ENCODE peak calls at places on chromosomes 5 and 9, in eight cellular contexts. H is bronchial epithelial cell; I is NAMALWA; Q is stimulated activated CD4-positive, alpha-beta T cell treated with anti-CD3 and anti-CD28 coated beads, TNF-alpha, amount 100 ng/mL, for 24 hours; T is posterior vena cava; V is amygdala; E is activated gamma-delta T cell; M is Right ventricle myocardium superior. X is an unnamed sample.

GRCh38 chr5:11894992-11895391 is 9.3 kb downstream of the CTNND2 start:
- DNase-seq in E (no peak), H (no peak), T (no peak), I (no peak), Q (no peak), V (no peak), M (no peak), X (no peak)

GRCh38 chr5:76500633-76501393 is 97.7 kb downstream of the IQGAP2 start:
- DNase-seq in M (no peak), V (no peak), Q (no peak), T (no peak), I (no peak), H (no peak), E (no peak), X (no peak)

GRCh38 chr5:88279584-88279983 is 10.9 kb upstream of the TMEM161B start:
- DNase-seq in Q (no peak), V (no peak), M (no peak), E (no peak), I (no peak), T (no peak), H (peak), X (no peak)

GRCh38 chr5:179720222-179720621 is 12.4 kb upstream of the MAML1 start:
- DNase-seq in Q (no peak), I (no peak), H (no peak), V (no peak), T (peak), E (no peak), M (no peak), X (no peak)

GRCh38 chr5:10329808-10330481 is 22.2 kb upstream of the CMBL start:
- DNase-seq in I (no peak), M (peak), V (no peak), E (no peak), H (no peak), Q (no peak), T (no peak), X (no peak)

GRCh38 chr9:34501889-34502425 is 20.8 kb downstream of the ENHO start:
- DNase-seq in H (no peak), E (no peak), V (peak), Q (no peak), T (no peak), I (no peak), M (peak), X (no peak)

GRCh38 chr9:135605238-135605781 is 34.0 kb downstream of the GLT6D1 start:
- DNase-seq in E (no peak), H (no peak), I (no peak), T (peak), Q (no peak), M (no peak), V (no peak), X (no peak)

GRCh38 chr5:178241259-178241658 is 8.7 kb upstream of the PHYKPL start:
- DNase-seq in V (peak), T (no peak), E (no peak), H (no peak), M (peak), Q (no peak), I (no peak), X (no peak)

GRCh38 chr9:120717194-120717593 is 2.9 kb upstream of the MEGF9 start:
- DNase-seq in V (no peak), T (no peak), E (no peak), I (no peak), Q (no peak), M (no peak), H (no peak), X (no peak)

GRCh38 chr5:39437469-39437868 is 12.7 kb upstream of the DAB2 start:
- DNase-seq in V (no peak), Q (no peak), H (peak), E (no peak), M (no peak), T (no peak), I (no peak), X (no peak)

GRCh38 chr9:18632624-18633407 is 158.9 kb downstream of the ADAMTSL1 start:
- DNase-seq in H (peak), E (no peak), Q (no peak), I (no peak), T (peak), M (peak), V (no peak), X (no peak)

GRCh38 chr5:82365744-82366228 is 87.6 kb upstream of the RPS23 start:
- DNase-seq in M (no peak), H (peak), V (no peak), Q (peak), I (no peak), T (no peak), E (no peak), X (no peak)

GRCh38 chr9:130474131-130474530 is 29.4 kb downstream of the ASS1 start:
- DNase-seq in E (no peak), T (no peak), H (no peak), V (no peak), Q (no peak), I (no peak), M (no peak), X (no peak)

GRCh38 chr9:33147770-33148169 is 19.4 kb downstream of the B4GALT1 start:
- DNase-seq in I (no peak), T (peak), E (no peak), H (no peak), V (no peak), M (no peak), Q (no peak), X (no peak)

GRCh38 chr9:7185612-7186011 is 427.8 kb downstream of the KDM4C start:
- DNase-seq in H (peak), Q (no peak), M (no peak), V (no peak), I (no peak), E (no peak), T (no peak), X (no peak)

GRCh38 chr9:113624721-113625120 is 161.2 kb downstream of the RGS3 start:
- DNase-seq in Q (no peak), T (peak), V (no peak), I (no peak), M (peak), H (no peak), E (no peak), X (no peak)

GRCh38 chr9:110457245-110457644 is 119.6 kb upstream of the TXNDC8 start:
- DNase-seq in H (no peak), I (no peak), E (no peak), V (no peak), T (no peak), Q (no peak), M (no peak), X (no peak)

X was measured in OCI-LY7.